ENCODE peak calls at places on chromosomes 1 and 21, in eight cellular contexts. F is CD8-positive, alpha-beta T cell; T is thoracic aorta; R is cardiac muscle cell; L is neuronal stem cell; O is H1; Z is A549; K is CD4-positive, CD25-positive, alpha-beta regulatory T cell. X is an unnamed sample.

GRCh38 chr1:170555370-170555769 is 23.4 kb downstream of the GORAB start:
- DNase-seq in F (no peak), T (no peak), R (peak; percentile 18), L (no peak), O (no peak), Z (no peak), K (no peak), X (no peak)

GRCh38 chr1:187408217-187409004 is 579.7 kb downstream of the PLA2G4A start:
- DNase-seq in F (no peak), T (no peak), R (peak; percentile 67), L (peak; percentile 33), O (no peak), Z (no peak), K (no peak), X (no peak)

GRCh38 chr1:152533327-152533938 is 19.2 kb downstream of the CRCT1 start:
- DNase-seq in F (no peak), T (no peak), R (peak; percentile 34), L (peak; percentile 2), O (no peak), Z (peak; percentile 76), K (peak; percentile 39), X (no peak)

GRCh38 chr1:222781251-222781650 is 33.6 kb upstream of the DISP1 start:
- DNase-seq in F (no peak), T (no peak), R (no peak), L (no peak), O (no peak), Z (no peak), K (no peak), X (no peak)

GRCh38 chr1:223513309-223513708 is 120.1 kb downstream of the CCDC185 start:
- DNase-seq in F (no peak), T (no peak), R (no peak), L (no peak), O (no peak), Z (no peak), K (no peak), X (no peak)

GRCh38 chr1:79745928-79746327 is 739.4 kb upstream of the ADGRL4 start:
- DNase-seq in F (no peak), T (no peak), R (no peak), L (no peak), O (no peak), Z (peak; percentile 30), K (no peak), X (no peak)

GRCh38 chr1:169117599-169117998 is 11.1 kb downstream of the ATP1B1 start:
- DNase-seq in F (no peak), T (no peak), R (no peak), L (no peak), O (no peak), Z (no peak), K (no peak), X (no peak)

GRCh38 chr1:941588-942383 is 17.3 kb downstream of the NOC2L start:
- DNase-seq in F (no peak), T (no peak), R (peak; percentile 95), L (peak; percentile 77), O (no peak), Z (peak; percentile 90), K (no peak), X (no peak)

GRCh38 chr1:16718908-16719533 is 21.3 kb upstream of the RNU1-4 start:
- DNase-seq in F (no peak), T (no peak), R (no peak), L (no peak), O (no peak), Z (no peak), K (no peak), X (no peak)

GRCh38 chr1:84401156-84401555 is 2.9 kb downstream of the DNASE2B start:
- DNase-seq in F (no peak), T (no peak), R (no peak), L (no peak), O (no peak), Z (no peak), K (no peak), X (no peak)

GRCh38 chr1:167629681-167630567 is at the start of gene RCSD1:
- DNase-seq in F (peak; percentile 64), T (no peak), R (no peak), L (no peak), O (no peak), Z (no peak), K (peak; percentile 80), X (peak; percentile 35)

GRCh38 chr1:202807367-202807925 is 775 bp downstream of the KDM5B start:
- DNase-seq in F (peak; percentile 32), T (no peak), R (peak; percentile 39), L (no peak), O (no peak), Z (peak; percentile 51), K (peak; percentile 62), X (peak; percentile 42)

GRCh38 chr21:32812035-32812434 is 40.5 kb upstream of the PAXBP1 start:
- DNase-seq in F (no peak), T (no peak), R (no peak), L (no peak), O (no peak), Z (no peak), K (no peak), X (no peak)

GRCh38 chr1:61156576-61157239 is 74.3 kb downstream of the NFIA start:
- DNase-seq in F (no peak), T (no peak), R (no peak), L (peak; percentile 24), O (no peak), Z (no peak), K (no peak), X (no peak)

GRCh38 chr1:61160526-61160925 is 78.2 kb downstream of the NFIA start:
- DNase-seq in F (no peak), T (no peak), R (peak; percentile 38), L (no peak), O (no peak), Z (no peak), K (no peak), X (no peak)

GRCh38 chr1:61152706-61153105 is 70.3 kb downstream of the NFIA start:
- DNase-seq in F (no peak), T (no peak), R (no peak), L (no peak), O (no peak), Z (no peak), K (no peak), X (no peak)

GRCh38 chr1:61158592-61158991 is 76.2 kb downstream of the NFIA start:
- DNase-seq in F (no peak), T (no peak), R (no peak), L (no peak), O (no peak), Z (no peak), K (no peak), X (no peak)

GRCh38 chr1:61157420-61157987 is 75.1 kb downstream of the NFIA start:
- DNase-seq in F (no peak), T (no peak), R (peak; percentile 93), L (no peak), O (no peak), Z (no peak), K (peak; percentile 2), X (no peak)
- H3K27ac ChIP-seq in F (no peak overlapping the region), T (peak overlapping the region; percentile 70), R (peak overlapping the region; percentile 80), L (no peak overlapping the region), O (no peak overlapping the region), Z (peak overlapping the region; percentile 9), K (no peak overlapping the region), X (no peak overlapping the region)

DNA sequence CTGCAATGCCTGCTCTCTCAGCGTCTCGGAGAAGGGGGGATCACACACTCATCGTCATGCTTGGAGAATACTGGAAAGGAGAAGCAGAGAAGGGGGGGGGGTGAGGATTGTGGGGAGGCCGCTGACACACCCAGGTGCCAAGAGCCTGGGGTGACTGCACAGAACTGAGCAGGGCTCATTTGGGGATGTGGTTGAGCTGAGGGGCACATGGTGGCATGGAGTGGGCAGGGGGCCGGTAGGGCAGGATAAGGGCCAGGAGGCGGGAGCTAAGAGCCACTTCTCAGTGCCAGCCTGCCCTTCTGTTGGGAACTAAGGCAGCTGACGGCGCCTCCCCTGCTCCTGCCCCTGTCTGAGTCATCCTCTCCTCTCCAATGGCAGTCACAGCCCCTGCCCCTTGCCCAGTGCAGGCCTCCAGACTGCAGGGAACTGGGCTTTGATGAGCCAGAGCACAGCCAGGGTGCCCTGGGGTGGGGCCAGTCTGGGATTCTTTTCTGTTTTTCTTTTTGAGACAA is 27.2 kb downstream of the MRPL37 start:
- DNase-seq in F (no peak), T (no peak), R (peak; percentile 34), L (no peak), O (no peak), Z (peak; percentile 49), K (no peak), X (no peak)
- H3K4me1 ChIP-seq in F (no peaks in the 10 kb centered on the region), T (peaks cover 13% of the 10 kb centered on the region), R (no peaks in the 10 kb centered on the region), L (peaks cover 11% of the 10 kb centered on the region), O (peaks cover 3% of the 10 kb centered on the region), Z (peaks cover 22% of the 10 kb centered on the region), K (no peaks in the 10 kb centered on the region), X (peaks cover 18% of the 10 kb centered on the region)

DNA sequence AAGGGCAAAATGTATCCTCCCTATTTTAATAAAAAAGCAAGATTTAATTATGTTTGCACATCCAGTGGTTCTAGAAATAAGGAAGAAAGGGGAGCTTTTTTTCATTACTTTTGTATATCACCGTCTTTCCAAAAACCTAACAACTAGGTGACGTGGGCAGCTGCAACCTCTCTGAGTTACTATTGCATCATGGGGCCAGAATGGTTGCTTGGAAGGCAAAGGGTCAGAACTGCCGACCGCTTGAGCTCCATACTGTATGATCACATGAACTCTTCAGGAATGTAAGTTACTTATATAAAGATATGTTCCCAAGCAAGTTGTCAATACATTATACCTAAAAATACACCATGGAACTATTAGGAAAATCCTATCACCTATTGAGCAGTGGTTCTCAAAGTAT is 85.6 kb upstream of the HIVEP3 start:
- DNase-seq in F (no peak), T (no peak), R (no peak), L (no peak), O (no peak), Z (no peak), K (no peak), X (no peak)
- H3K4me3 ChIP-seq in F (no peak overlapping the region), T (no peak overlapping the region), R (no peak overlapping the region), L (no peak overlapping the region), O (no peak overlapping the region), Z (no peak overlapping the region), K (no peak overlapping the region), X (no peak overlapping the region)

GRCh38 chr1:12482999-12483398 is 135.0 kb downstream of the DHRS3 start:
- DNase-seq in F (no peak), T (no peak), R (peak; percentile 30), L (no peak), O (no peak), Z (no peak), K (no peak), X (no peak)
- H3K27ac ChIP-seq in F (no peak overlapping the region), T (no peak overlapping the region), R (no peak overlapping the region), L (no peak overlapping the region), O (no peak overlapping the region), Z (peak overlapping the region; percentile 43), K (no peak overlapping the region), X (no peak overlapping the region)

DNA sequence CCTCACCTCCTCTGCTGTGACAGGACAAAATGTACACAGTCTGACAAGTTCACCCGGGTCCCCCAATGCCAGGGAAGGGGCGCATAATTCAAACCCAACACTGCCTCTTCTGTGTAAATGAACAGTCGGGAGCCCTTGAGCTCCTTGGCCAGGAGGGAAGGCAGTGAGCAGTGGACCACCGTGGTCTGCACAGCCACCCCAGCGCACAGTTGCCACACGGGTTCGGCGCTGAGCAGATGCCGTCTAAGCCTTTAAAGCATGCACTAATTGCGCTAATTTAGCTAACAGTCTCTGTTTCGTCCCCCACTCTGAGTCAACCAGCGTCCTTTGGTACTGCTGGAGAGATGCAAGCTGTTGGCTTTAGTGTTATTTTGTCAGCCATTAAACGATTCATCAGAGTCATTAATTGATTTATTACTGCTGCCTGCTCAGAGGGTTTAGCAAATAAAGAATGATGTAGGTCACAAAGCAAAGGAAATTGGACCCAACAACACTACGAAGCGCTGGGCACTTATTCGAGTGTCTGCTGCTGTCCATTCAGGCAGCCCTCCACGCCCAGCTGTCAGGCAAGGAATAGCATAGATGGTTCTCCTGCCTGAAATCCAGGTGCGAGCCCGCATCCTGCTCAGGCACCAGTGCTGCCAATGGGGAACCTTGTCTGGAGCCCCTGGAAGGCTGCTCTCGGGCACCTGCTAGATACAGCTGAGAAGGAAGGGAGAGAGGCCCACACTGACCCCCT is 91.5 kb downstream of the MRPL37 start:
- DNase-seq in F (no peak), T (no peak), R (no peak), L (no peak), O (no peak), Z (no peak), K (no peak), X (no peak)
- H3K4me1 ChIP-seq in F (peaks cover 86% of the 10 kb centered on the region), T (peaks cover 74% of the 10 kb centered on the region), R (peaks cover 38% of the 10 kb centered on the region), L (peaks cover 19% of the 10 kb centered on the region), O (peaks cover 9% of the 10 kb centered on the region), Z (peaks cover 16% of the 10 kb centered on the region), K (peaks cover 30% of the 10 kb centered on the region), X (peaks cover 64% of the 10 kb centered on the region)